ENCODE peak calls at places on chromosomes 16 and 17, in eight cellular contexts. F is left ventricle myocardium inferior; V is GM23338; P is neural progenitor cell; K is CD8-positive, alpha-beta T cell; S is IMR-90; E is neuronal stem cell; X is ascending aorta. N is an unnamed sample.

GRCh38 chr17:39663688-39664580 is 1.2 kb upstream of the TCAP start:
- DNase-seq in F (peak; percentile 52), V (peak; percentile 85), P (peak; percentile 56), K (no peak), S (no peak), E (no peak), X (no peak), N (no peak)

GRCh38 chr16:46673320-46674013 is 15.5 kb downstream of the VPS35 start:
- DNase-seq in F (no peak), V (peak; percentile 89), P (peak; percentile 79), K (peak; percentile 45), S (peak; percentile 69), E (peak; percentile 46), X (no peak), N (peak; percentile 37)

GRCh38 chr17:43651621-43652480 is 9.9 kb downstream of the MEOX1 start:
- DNase-seq in F (no peak), V (no peak), P (peak; percentile 44), K (no peak), S (no peak), E (no peak), X (no peak), N (no peak)

GRCh38 chr17:61284174-61284573 is 115.5 kb upstream of the TBX2 start:
- DNase-seq in F (no peak), V (no peak), P (no peak), K (no peak), S (peak; percentile 93), E (no peak), X (no peak), N (peak; percentile 58)

GRCh38 chr16:23505942-23506605 is 4.2 kb downstream of the GGA2 start:
- DNase-seq in F (no peak), V (no peak), P (peak; percentile 8), K (no peak), S (no peak), E (no peak), X (no peak), N (no peak)

GRCh38 chr17:32725697-32726096 is 151.2 kb downstream of the MYO1D start:
- DNase-seq in F (no peak), V (no peak), P (no peak), K (no peak), S (no peak), E (no peak), X (no peak), N (no peak)

GRCh38 chr16:56600398-56600999 is 7.9 kb upstream of the MT2A start:
- DNase-seq in F (no peak), V (peak; percentile 80), P (peak; percentile 61), K (peak; percentile 25), S (peak; percentile 66), E (no peak), X (no peak), N (peak; percentile 70)

GRCh38 chr17:44067547-44067945 is 1.1 kb upstream of the LSM12 start:
- DNase-seq in F (no peak), V (no peak), P (no peak), K (no peak), S (no peak), E (no peak), X (no peak), N (no peak)

GRCh38 chr17:44004761-44005526 is 522 bp downstream of the NAGS start:
- DNase-seq in F (no peak), V (peak; percentile 66), P (peak; percentile 58), K (peak; percentile 32), S (no peak), E (no peak), X (no peak), N (no peak)

GRCh38 chr16:10937068-10937859 is 5.0 kb downstream of the DEXI start:
- DNase-seq in F (peak; percentile 40), V (no peak), P (no peak), K (no peak), S (no peak), E (no peak), X (no peak), N (no peak)

GRCh38 chr17:61318684-61319098 is 81.0 kb upstream of the TBX2 start:
- DNase-seq in F (no peak), V (no peak), P (no peak), K (no peak), S (no peak), E (no peak), X (no peak), N (no peak)

GRCh38 chr16:50235581-50235980 is 30.8 kb upstream of the ADCY7 start:
- DNase-seq in F (no peak), V (peak; percentile 35), P (peak; percentile 54), K (no peak), S (no peak), E (no peak), X (no peak), N (no peak)

GRCh38 chr17:46744441-46744840 is 74.1 kb downstream of the WNT3 start:
- DNase-seq in F (no peak), V (no peak), P (peak; percentile 43), K (no peak), S (no peak), E (no peak), X (no peak), N (no peak)

DNA sequence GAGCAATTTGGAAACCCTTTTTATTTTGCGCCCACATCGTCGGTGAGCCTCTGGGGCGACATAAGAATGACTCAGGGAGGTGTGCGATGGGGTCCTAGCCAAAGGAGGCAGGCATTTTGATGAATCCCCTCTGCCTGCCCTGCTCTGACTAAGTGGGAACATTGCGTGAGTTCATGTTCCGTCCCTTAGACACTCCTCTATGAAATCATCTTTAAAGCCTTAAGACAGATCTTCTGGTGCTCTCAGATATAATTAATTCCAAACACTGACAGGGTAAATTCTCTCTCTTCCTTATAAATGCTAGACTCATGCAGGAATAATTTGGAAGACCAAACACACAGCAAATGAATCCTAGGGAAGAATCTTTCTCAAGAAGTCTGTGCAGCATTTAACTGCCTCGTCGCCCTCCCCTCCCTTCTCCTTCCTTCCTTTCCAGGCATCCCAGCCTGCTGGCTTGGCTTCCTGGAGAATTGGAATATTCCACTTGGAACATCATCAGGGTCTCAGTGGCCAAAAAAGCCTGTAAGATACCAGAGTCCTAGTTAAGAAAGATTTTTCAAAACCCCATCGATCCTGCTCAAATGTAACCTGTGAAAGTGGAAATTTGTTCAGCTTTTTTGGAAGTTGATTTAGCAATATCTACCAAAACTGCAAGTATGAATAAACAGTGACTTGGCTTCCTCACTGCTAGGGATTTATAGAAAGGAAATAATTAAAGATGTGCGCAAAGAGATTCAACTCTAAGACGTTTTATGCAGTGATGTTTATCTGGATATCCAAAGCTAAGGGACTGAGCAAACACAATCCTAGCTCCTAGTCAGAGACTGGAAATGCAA is 52.5 kb upstream of the FOXF1 start:
- DNase-seq in F (no peak), V (no peak), P (no peak), K (no peak), S (peak; percentile 99), E (no peak), X (no peak), N (peak; percentile 99)
- H3K27me3 ChIP-seq in F (peaks cover 90% of the 10 kb centered on the region), V (no peaks in the 10 kb centered on the region), P (peaks cover 6% of the 10 kb centered on the region), K (no peaks in the 10 kb centered on the region), S (no peaks in the 10 kb centered on the region), E (no peaks in the 10 kb centered on the region), X (no peaks in the 10 kb centered on the region), N (no peaks in the 10 kb centered on the region)

DNA sequence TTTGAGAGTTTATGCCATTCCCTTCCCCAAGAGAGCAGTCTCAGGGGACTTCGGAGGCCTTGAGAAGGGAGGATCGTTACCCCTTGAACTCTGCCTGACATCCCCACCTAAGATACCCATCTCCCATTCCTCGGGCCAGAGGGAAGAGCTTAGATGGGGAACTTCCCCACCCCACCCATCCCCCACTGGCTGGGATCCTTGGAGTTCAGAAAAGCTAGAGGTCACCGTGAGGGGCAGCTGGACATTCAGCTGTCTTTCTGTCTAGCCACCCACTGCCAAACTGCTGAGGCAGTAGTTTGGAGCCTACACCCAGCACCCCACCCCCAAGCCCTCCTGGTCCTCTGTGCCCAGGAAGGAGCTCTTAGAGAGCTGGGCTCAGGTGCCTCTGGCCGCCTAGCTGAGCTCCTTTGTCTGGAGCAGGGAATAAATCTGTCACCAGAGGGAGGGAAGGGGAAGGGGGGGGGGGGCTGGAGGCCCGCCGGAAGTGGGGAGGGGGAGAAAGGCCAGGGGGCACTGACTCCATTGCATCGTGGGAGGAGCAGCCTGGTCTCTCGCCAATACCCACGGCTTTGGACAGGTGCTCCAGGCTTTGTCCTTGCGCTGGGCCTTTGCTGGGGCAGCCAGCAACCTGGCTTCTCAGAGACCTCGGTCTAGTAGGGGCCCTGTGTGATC is 1.0 kb downstream of the HSD11B2 start:
- DNase-seq in F (no peak), V (peak; percentile 65), P (peak; percentile 44), K (no peak), S (no peak), E (peak; percentile 20), X (no peak), N (no peak)
- H3K4me3 ChIP-seq in F (peak overlapping the region; percentile 66), V (peak overlapping the region; percentile 85), P (peak overlapping the region; percentile 59), K (peak overlapping the region; percentile 23), S (no peak overlapping the region), E (peak overlapping the region; percentile 59), X (peak overlapping the region; percentile 57), N (no peak overlapping the region)

DNA sequence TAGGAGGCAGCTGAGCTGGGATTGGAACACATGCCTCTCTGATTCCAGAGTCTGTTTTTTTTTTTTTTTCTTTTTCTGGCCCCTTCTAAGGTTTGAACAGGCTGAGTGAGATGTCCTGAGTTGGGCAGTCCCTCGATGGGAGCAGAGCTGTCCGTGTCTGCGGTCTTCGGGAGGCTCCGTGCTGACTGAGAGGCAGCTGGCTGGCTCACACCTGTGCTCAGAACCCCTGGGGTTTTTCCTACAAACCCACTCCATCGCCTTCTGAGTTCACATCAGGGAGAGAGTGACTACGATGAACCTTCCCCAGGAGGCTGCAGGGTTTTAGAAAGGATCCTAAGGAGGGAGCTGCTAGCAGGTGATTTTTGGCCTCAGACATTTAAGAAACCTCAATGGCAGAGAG is 92.5 kb downstream of the IRF8 start:
- DNase-seq in F (no peak), V (no peak), P (peak; percentile 22), K (no peak), S (no peak), E (no peak), X (no peak), N (no peak)
- H3K27me3 ChIP-seq in F (peaks cover 98% of the 10 kb centered on the region), V (no peaks in the 10 kb centered on the region), P (peaks cover 9% of the 10 kb centered on the region), K (no peaks in the 10 kb centered on the region), S (peaks cover 88% of the 10 kb centered on the region), E (no peaks in the 10 kb centered on the region), X (no peaks in the 10 kb centered on the region), N (peaks cover 3% of the 10 kb centered on the region)

GRCh38 chr17:50036455-50037320 is 19.2 kb upstream of the ITGA3 start:
- DNase-seq in F (no peak), V (no peak), P (no peak), K (no peak), S (no peak), E (no peak), X (peak; percentile 50), N (no peak)

GRCh38 chr17:50037321-50038107 is 18.4 kb upstream of the ITGA3 start:
- DNase-seq in F (peak; percentile 25), V (no peak), P (no peak), K (no peak), S (peak; percentile 81), E (no peak), X (peak; percentile 87), N (peak; percentile 100)

GRCh38 chr17:50035930-50036329 is 20.0 kb upstream of the ITGA3 start:
- DNase-seq in F (no peak), V (no peak), P (no peak), K (no peak), S (no peak), E (no peak), X (peak; percentile 37), N (no peak)

GRCh38 chr17:50042211-50042610 is 13.7 kb upstream of the ITGA3 start:
- DNase-seq in F (no peak), V (no peak), P (no peak), K (no peak), S (no peak), E (no peak), X (no peak), N (no peak)

DNA sequence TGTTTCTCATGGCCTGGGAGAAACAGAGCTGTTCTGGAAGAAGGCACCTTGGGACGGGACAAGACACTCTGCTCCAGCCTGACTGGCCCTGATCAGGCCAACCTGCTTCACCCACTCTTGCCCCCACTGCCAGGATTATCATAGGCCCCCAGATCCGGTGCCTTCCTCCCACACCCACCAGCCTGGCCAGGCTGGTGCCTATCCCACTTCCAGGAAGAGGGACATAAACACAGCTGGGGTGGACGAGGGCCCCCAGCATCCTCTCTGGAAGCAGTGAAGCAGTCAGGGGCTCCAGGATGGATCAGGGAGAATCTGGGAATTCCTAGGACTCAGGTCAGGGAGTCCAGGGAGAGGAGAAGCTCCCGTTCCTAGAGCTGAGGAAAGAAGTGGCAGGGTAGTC is 16.9 kb upstream of the ITGA3 start:
- DNase-seq in F (no peak), V (no peak), P (no peak), K (no peak), S (no peak), E (no peak), X (peak; percentile 48), N (no peak)
- H3K4me3 ChIP-seq in F (no peak overlapping the region), V (no peak overlapping the region), P (no peak overlapping the region), K (no peak overlapping the region), S (no peak overlapping the region), E (no peak overlapping the region), X (no peak overlapping the region), N (no peak overlapping the region)

N was measured in MG63.